ENCODE peak calls at places on chromosome X, in eight cellular contexts. One of them, this sample, is unnamed. For H3K9me3, the result is how much of the 10 kb centered on the place peaks cover.

GRCh38 chrX:103540145-103540544 is 20.9 kb upstream of the RAB40A start:
- DNase-seq in ovary: no peak
- DNase-seq in A673: no peak
- DNase-seq in CD8-positive, alpha-beta memory T cell: no peak
- DNase-seq in left lung: no peak
- DNase-seq in trophoblast cell: no peak
- DNase-seq in H9: no peak
- DNase-seq in A549: no peak
- DNase-seq in this sample: no peak

GRCh38 chrX:149286940-149287349 is 218.2 kb downstream of the IDS start:
- DNase-seq in A673: peak
- DNase-seq in trophoblast cell: peak
- DNase-seq in CD8-positive, alpha-beta memory T cell: peak
- DNase-seq in left lung: no peak
- DNase-seq in A549: peak
- DNase-seq in H9: peak
- DNase-seq in ovary: no peak
- DNase-seq in this sample: peak

GRCh38 chrX:107827137-107827831 is 1.6 kb downstream of the MID2 start:
- DNase-seq in H9: no peak
- DNase-seq in A549: no peak
- DNase-seq in A673: no peak
- DNase-seq in left lung: no peak
- DNase-seq in CD8-positive, alpha-beta memory T cell: no peak
- DNase-seq in trophoblast cell: no peak
- DNase-seq in ovary: no peak
- DNase-seq in this sample: no peak

GRCh38 chrX:106802388-106803275 is at the start of gene TBC1D8B:
- DNase-seq in ovary: peak
- DNase-seq in CD8-positive, alpha-beta memory T cell: no peak
- DNase-seq in left lung: peak
- DNase-seq in A673: peak
- DNase-seq in A549: peak
- DNase-seq in H9: peak
- DNase-seq in trophoblast cell: peak
- DNase-seq in this sample: no peak

GRCh38 chrX:84710611-84711010 is 208.4 kb upstream of the HDX start:
- DNase-seq in ovary: no peak
- DNase-seq in H9: no peak
- DNase-seq in left lung: no peak
- DNase-seq in A549: no peak
- DNase-seq in trophoblast cell: no peak
- DNase-seq in A673: no peak
- DNase-seq in CD8-positive, alpha-beta memory T cell: no peak
- DNase-seq in this sample: no peak

GRCh38 chrX:39195156-39195555 is 393.9 kb downstream of the MID1IP1 start:
- DNase-seq in CD8-positive, alpha-beta memory T cell: no peak
- DNase-seq in A673: no peak
- DNase-seq in left lung: no peak
- DNase-seq in H9: peak
- DNase-seq in A549: no peak
- DNase-seq in ovary: no peak
- DNase-seq in trophoblast cell: no peak
- DNase-seq in this sample: no peak

GRCh38 chrX:63889001-63889400 is 104.0 kb upstream of the ARHGEF9 start:
- DNase-seq in ovary: no peak
- DNase-seq in A673: no peak
- DNase-seq in left lung: no peak
- DNase-seq in CD8-positive, alpha-beta memory T cell: no peak
- DNase-seq in H9: no peak
- DNase-seq in A549: no peak
- DNase-seq in trophoblast cell: no peak
- DNase-seq in this sample: no peak

GRCh38 chrX:14073158-14073557 is 43.5 kb upstream of the GEMIN8 start:
- DNase-seq in H9: no peak
- DNase-seq in CD8-positive, alpha-beta memory T cell: no peak
- DNase-seq in trophoblast cell: no peak
- DNase-seq in A549: no peak
- DNase-seq in A673: no peak
- DNase-seq in ovary: no peak
- DNase-seq in left lung: no peak
- DNase-seq in this sample: no peak

GRCh38 chrX:1483843-1484637 is 31.3 kb upstream of the ASMTL start:
- DNase-seq in H9: no peak
- DNase-seq in ovary: no peak
- DNase-seq in trophoblast cell: no peak
- DNase-seq in CD8-positive, alpha-beta memory T cell: no peak
- DNase-seq in A549: no peak
- DNase-seq in left lung: no peak
- DNase-seq in A673: no peak
- DNase-seq in this sample: no peak

GRCh38 chrX:130172127-130172834 is 519 bp downstream of the RAB33A start:
- DNase-seq in H9: no peak
- DNase-seq in A549: no peak
- DNase-seq in trophoblast cell: no peak
- DNase-seq in CD8-positive, alpha-beta memory T cell: no peak
- DNase-seq in left lung: no peak
- DNase-seq in ovary: no peak
- DNase-seq in A673: no peak
- DNase-seq in this sample: no peak

GRCh38 chrX:10525381-10525780 is 95.0 kb downstream of the MID1 start:
- DNase-seq in A549: no peak
- DNase-seq in left lung: no peak
- DNase-seq in A673: no peak
- DNase-seq in H9: no peak
- DNase-seq in ovary: no peak
- DNase-seq in CD8-positive, alpha-beta memory T cell: no peak
- DNase-seq in trophoblast cell: no peak
- DNase-seq in this sample: no peak

GRCh38 chrX:139862208-139862607 is 70.6 kb downstream of the ATP11C start:
- DNase-seq in A549: no peak
- DNase-seq in H9: no peak
- DNase-seq in left lung: no peak
- DNase-seq in ovary: no peak
- DNase-seq in CD8-positive, alpha-beta memory T cell: no peak
- DNase-seq in A673: no peak
- DNase-seq in trophoblast cell: no peak
- DNase-seq in this sample: no peak

GRCh38 chrX:148049441-148049840 is 68.3 kb downstream of the FMR1NB start:
- DNase-seq in CD8-positive, alpha-beta memory T cell: peak
- DNase-seq in H9: no peak
- DNase-seq in A549: peak
- DNase-seq in left lung: no peak
- DNase-seq in ovary: no peak
- DNase-seq in trophoblast cell: no peak
- DNase-seq in A673: peak
- DNase-seq in this sample: no peak

GRCh38 chrX:87409113-87409841 is 108.3 kb upstream of the KLHL4 start:
- DNase-seq in H9: no peak
- DNase-seq in CD8-positive, alpha-beta memory T cell: no peak
- DNase-seq in trophoblast cell: no peak
- DNase-seq in left lung: peak
- DNase-seq in A673: no peak
- DNase-seq in ovary: peak
- DNase-seq in A549: peak
- DNase-seq in this sample: no peak

GRCh38 chrX:66833426-66833825 is 194.5 kb upstream of the EDA2R start:
- DNase-seq in ovary: no peak
- DNase-seq in CD8-positive, alpha-beta memory T cell: no peak
- DNase-seq in left lung: no peak
- DNase-seq in A549: no peak
- DNase-seq in trophoblast cell: no peak
- DNase-seq in H9: no peak
- DNase-seq in A673: no peak
- DNase-seq in this sample: peak

GRCh38 chrX:44953734-44954502 is 80.9 kb downstream of the KDM6A start:
- DNase-seq in trophoblast cell: no peak
- DNase-seq in A549: no peak
- DNase-seq in A673: peak
- DNase-seq in CD8-positive, alpha-beta memory T cell: no peak
- DNase-seq in ovary: no peak
- DNase-seq in left lung: no peak
- DNase-seq in H9: no peak
- DNase-seq in this sample: no peak
- H3K27ac ChIP-seq in trophoblast cell: no peak
- H3K27ac ChIP-seq in A549: no peak
- H3K27ac ChIP-seq in A673: no peak
- H3K27ac ChIP-seq in CD8-positive, alpha-beta memory T cell: no peak
- H3K27ac ChIP-seq in ovary: no peak
- H3K27ac ChIP-seq in left lung: no peak
- H3K27ac ChIP-seq in H9: no peak
- H3K27ac ChIP-seq in this sample: no peak

GRCh38 chrX:101507986-101508385 is 22.7 kb downstream of the ARMCX4 start:
- DNase-seq in A549: no peak
- DNase-seq in H9: no peak
- DNase-seq in A673: no peak
- DNase-seq in ovary: no peak
- DNase-seq in trophoblast cell: no peak
- DNase-seq in CD8-positive, alpha-beta memory T cell: no peak
- DNase-seq in left lung: no peak
- DNase-seq in this sample: no peak

GRCh38 chrX:101507372-101507771 is 22.1 kb downstream of the ARMCX4 start:
- DNase-seq in ovary: no peak
- DNase-seq in left lung: no peak
- DNase-seq in A673: no peak
- DNase-seq in H9: no peak
- DNase-seq in A549: no peak
- DNase-seq in CD8-positive, alpha-beta memory T cell: no peak
- DNase-seq in trophoblast cell: no peak
- DNase-seq in this sample: no peak
- H3K9me3 ChIP-seq in ovary: under half
- H3K9me3 ChIP-seq in left lung: under half
- H3K9me3 ChIP-seq in A673: under half
- H3K9me3 ChIP-seq in H9: under half
- H3K9me3 ChIP-seq in A549: under half
- H3K9me3 ChIP-seq in CD8-positive, alpha-beta memory T cell: under half
- H3K9me3 ChIP-seq in trophoblast cell: under half
- H3K9me3 ChIP-seq in this sample: under half

GRCh38 chrX:72392816-72393800 is 87.4 kb upstream of the CITED1 start:
- DNase-seq in A549: no peak
- DNase-seq in trophoblast cell: no peak
- DNase-seq in A673: no peak
- DNase-seq in ovary: no peak
- DNase-seq in CD8-positive, alpha-beta memory T cell: no peak
- DNase-seq in left lung: no peak
- DNase-seq in H9: no peak
- DNase-seq in this sample: no peak

GRCh38 chrX:72393836-72394517 is 88.3 kb upstream of the CITED1 start:
- DNase-seq in CD8-positive, alpha-beta memory T cell: no peak
- DNase-seq in A673: no peak
- DNase-seq in trophoblast cell: no peak
- DNase-seq in H9: no peak
- DNase-seq in left lung: no peak
- DNase-seq in A549: no peak
- DNase-seq in ovary: no peak
- DNase-seq in this sample: no peak

GRCh38 chrX:72395252-72395651 is 89.5 kb upstream of the CITED1 start:
- DNase-seq in CD8-positive, alpha-beta memory T cell: no peak
- DNase-seq in ovary: no peak
- DNase-seq in H9: no peak
- DNase-seq in left lung: no peak
- DNase-seq in A549: no peak
- DNase-seq in A673: no peak
- DNase-seq in trophoblast cell: no peak
- DNase-seq in this sample: no peak

GRCh38 chrX:72396117-72396516 is 90.4 kb upstream of the CITED1 start:
- DNase-seq in CD8-positive, alpha-beta memory T cell: no peak
- DNase-seq in trophoblast cell: no peak
- DNase-seq in ovary: no peak
- DNase-seq in H9: no peak
- DNase-seq in left lung: no peak
- DNase-seq in A673: no peak
- DNase-seq in A549: no peak
- DNase-seq in this sample: no peak

GRCh38 chrX:72394518-72395163 is 88.9 kb upstream of the CITED1 start:
- DNase-seq in CD8-positive, alpha-beta memory T cell: no peak
- DNase-seq in trophoblast cell: peak
- DNase-seq in ovary: peak
- DNase-seq in A673: no peak
- DNase-seq in A549: no peak
- DNase-seq in left lung: no peak
- DNase-seq in H9: no peak
- DNase-seq in this sample: no peak
- H3K27ac ChIP-seq in CD8-positive, alpha-beta memory T cell: no peak
- H3K27ac ChIP-seq in trophoblast cell: no peak
- H3K27ac ChIP-seq in ovary: no peak
- H3K27ac ChIP-seq in A673: no peak
- H3K27ac ChIP-seq in A549: no peak
- H3K27ac ChIP-seq in left lung: no peak
- H3K27ac ChIP-seq in H9: no peak
- H3K27ac ChIP-seq in this sample: no peak

GRCh38 chrX:361231-362145 is 25.2 kb downstream of the PPP2R3B start:
- DNase-seq in trophoblast cell: no peak
- DNase-seq in CD8-positive, alpha-beta memory T cell: no peak
- DNase-seq in A673: no peak
- DNase-seq in H9: no peak
- DNase-seq in left lung: no peak
- DNase-seq in ovary: no peak
- DNase-seq in A549: no peak
- DNase-seq in this sample: no peak

GRCh38 chrX:362937-363620 is 23.6 kb downstream of the PPP2R3B start:
- DNase-seq in H9: no peak
- DNase-seq in A549: no peak
- DNase-seq in ovary: no peak
- DNase-seq in trophoblast cell: no peak
- DNase-seq in A673: no peak
- DNase-seq in left lung: no peak
- DNase-seq in CD8-positive, alpha-beta memory T cell: no peak
- DNase-seq in this sample: no peak

GRCh38 chrX:358651-359143 is 28.0 kb downstream of the PPP2R3B start:
- DNase-seq in trophoblast cell: no peak
- DNase-seq in ovary: no peak
- DNase-seq in CD8-positive, alpha-beta memory T cell: no peak
- DNase-seq in left lung: no peak
- DNase-seq in H9: no peak
- DNase-seq in A673: no peak
- DNase-seq in A549: no peak
- DNase-seq in this sample: no peak

GRCh38 chrX:362351-362750 is 24.4 kb downstream of the PPP2R3B start:
- DNase-seq in left lung: no peak
- DNase-seq in CD8-positive, alpha-beta memory T cell: no peak
- DNase-seq in A673: no peak
- DNase-seq in ovary: no peak
- DNase-seq in H9: no peak
- DNase-seq in A549: no peak
- DNase-seq in trophoblast cell: no peak
- DNase-seq in this sample: no peak

DNA sequence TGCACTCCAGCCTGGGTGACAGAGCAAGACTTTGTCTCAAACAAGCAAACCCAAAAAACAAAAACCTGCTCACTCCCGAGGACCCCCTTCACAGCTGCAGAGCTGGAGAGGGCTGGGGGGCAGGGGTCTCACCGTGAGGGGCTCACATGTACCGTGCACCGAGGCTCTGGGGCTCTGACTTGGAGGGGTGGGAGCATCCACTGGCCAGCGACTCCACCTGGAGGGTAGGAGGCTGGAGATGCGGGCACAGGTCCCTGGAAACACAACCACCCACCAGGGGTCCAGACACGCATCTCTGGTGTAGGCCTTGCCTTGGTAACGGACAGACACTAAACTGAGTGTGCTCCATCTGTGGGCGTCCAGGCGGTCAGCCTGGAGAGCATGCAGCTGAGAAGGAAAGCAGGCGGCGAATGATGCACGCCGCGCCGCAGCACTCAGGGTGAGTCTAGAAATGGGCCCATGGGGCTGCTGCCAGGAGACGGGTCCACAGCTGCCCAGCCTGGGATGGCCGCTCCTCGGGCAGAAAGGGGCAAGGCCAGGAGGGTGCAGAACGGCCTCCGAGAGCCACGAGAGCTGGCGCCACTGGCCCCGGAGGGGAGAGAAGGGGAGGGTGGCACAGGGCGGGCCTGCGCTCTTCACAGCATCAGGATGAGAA is 26.1 kb downstream of the PPP2R3B start:
- DNase-seq in H9: no peak
- DNase-seq in left lung: no peak
- DNase-seq in ovary: no peak
- DNase-seq in A549: no peak
- DNase-seq in A673: no peak
- DNase-seq in trophoblast cell: no peak
- DNase-seq in CD8-positive, alpha-beta memory T cell: no peak
- DNase-seq in this sample: no peak
- H3K9me3 ChIP-seq in H9: under half
- H3K9me3 ChIP-seq in left lung: under half
- H3K9me3 ChIP-seq in ovary: under half
- H3K9me3 ChIP-seq in A549: under half
- H3K9me3 ChIP-seq in A673: under half
- H3K9me3 ChIP-seq in trophoblast cell: under half
- H3K9me3 ChIP-seq in CD8-positive, alpha-beta memory T cell: under half
- H3K9me3 ChIP-seq in this sample: under half

This sample was measured in CD4-positive, CD25-positive, alpha-beta regulatory T cell.